ENCODE peak calls at places on chromosomes 12 and 14, in eight cellular contexts. G is neural progenitor cell, L is A549, I is ascending aorta, C is astrocyte of the spinal cord, U is astrocyte, A is endodermal cell, Y is foreskin fibroblast. J is an unnamed sample.

GRCh38 chr12:117679776-117680175 is 289.0 kb downstream of the KSR2 start:
- DNase-seq in G (no peak), L (no peak), I (no peak), C (peak), U (peak), A (no peak), Y (no peak), J (no peak)

GRCh38 chr14:54335569-54336155 is 61.1 kb upstream of the CDKN3 start:
- DNase-seq in G (no peak), L (peak), I (no peak), C (no peak), U (no peak), A (no peak), Y (no peak), J (no peak)

GRCh38 chr14:32513571-32514009 is 184.5 kb downstream of the AKAP6 start:
- DNase-seq in G (no peak), L (no peak), I (no peak), C (peak), U (no peak), A (no peak), Y (no peak), J (peak)

GRCh38 chr12:52050116-52050770 is 999 bp upstream of the NR4A1 start:
- DNase-seq in G (no peak), L (no peak), I (no peak), C (peak), U (no peak), A (peak), Y (no peak), J (no peak)

GRCh38 chr14:20179880-20180279 is 10.8 kb upstream of the OR11G2 start:
- DNase-seq in G (no peak), L (no peak), I (no peak), C (no peak), U (no peak), A (no peak), Y (no peak), J (no peak)

GRCh38 chr12:21413369-21414277 is 23.8 kb upstream of the PYROXD1 start:
- DNase-seq in G (no peak), L (peak), I (no peak), C (no peak), U (peak), A (no peak), Y (no peak), J (peak)

GRCh38 chr12:29754235-29755189 is 29.2 kb downstream of the TMTC1 start:
- DNase-seq in G (no peak), L (no peak), I (no peak), C (no peak), U (no peak), A (no peak), Y (no peak), J (no peak)

GRCh38 chr14:21001218-21001617 is 2.1 kb downstream of the SLC39A2 start:
- DNase-seq in G (no peak), L (no peak), I (no peak), C (no peak), U (no peak), A (peak), Y (no peak), J (no peak)

GRCh38 chr12:3325736-3326135 is 165.3 kb upstream of the PRMT8 start:
- DNase-seq in G (no peak), L (no peak), I (no peak), C (no peak), U (no peak), A (no peak), Y (no peak), J (no peak)

GRCh38 chr14:68987653-68988036 is 8.5 kb upstream of the ACTN1 start:
- DNase-seq in G (peak), L (peak), I (no peak), C (no peak), U (no peak), A (peak), Y (no peak), J (peak)

GRCh38 chr14:105071942-105072341 is 6.7 kb upstream of the GPR132 start:
- DNase-seq in G (no peak), L (no peak), I (no peak), C (no peak), U (no peak), A (no peak), Y (no peak), J (no peak)

GRCh38 chr14:105071326-105071725 is 6.1 kb upstream of the GPR132 start:
- DNase-seq in G (no peak), L (no peak), I (no peak), C (no peak), U (no peak), A (no peak), Y (no peak), J (no peak)

GRCh38 chr14:105069887-105070759 is 4.9 kb upstream of the GPR132 start:
- DNase-seq in G (no peak), L (no peak), I (no peak), C (no peak), U (no peak), A (peak), Y (peak), J (no peak)

GRCh38 chr14:105069554-105069886 is 4.3 kb upstream of the GPR132 start:
- DNase-seq in G (no peak), L (no peak), I (no peak), C (no peak), U (no peak), A (no peak), Y (no peak), J (no peak)

DNA sequence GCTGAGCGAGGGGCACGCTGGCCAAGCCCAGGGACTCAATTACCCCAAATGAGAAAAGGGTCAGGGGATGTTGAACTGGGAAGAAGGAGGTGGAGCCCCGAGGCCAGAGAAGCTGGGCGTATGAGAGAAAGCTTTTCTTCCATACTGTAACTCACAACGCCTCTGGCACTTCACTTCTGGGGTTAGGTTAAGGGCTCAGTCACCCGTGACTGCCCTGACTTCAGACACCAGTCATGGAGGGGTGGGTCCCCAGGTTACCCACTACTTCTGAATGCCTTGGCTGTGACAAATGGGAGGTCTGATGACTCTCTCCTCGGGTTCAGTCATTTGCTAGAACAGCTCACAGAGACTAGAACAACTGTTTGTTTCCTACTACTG is 5.5 kb upstream of the GPR132 start:
- DNase-seq in G (no peak), L (no peak), I (no peak), C (no peak), U (no peak), A (no peak), Y (no peak), J (no peak)
- H3K4me3 ChIP-seq in G (no peak), L (no peak), I (no peak), C (no peak), U (no peak), A (no peak), Y (no peak), J (no peak)

GRCh38 chr12:132337557-132337956 is 8.2 kb upstream of the GALNT9 start:
- DNase-seq in G (no peak), L (no peak), I (no peak), C (no peak), U (no peak), A (no peak), Y (no peak), J (no peak)

GRCh38 chr12:132339856-132340255 is 10.5 kb upstream of the GALNT9 start:
- DNase-seq in G (no peak), L (no peak), I (no peak), C (no peak), U (no peak), A (no peak), Y (no peak), J (no peak)

GRCh38 chr12:132340266-132341035 is 11.1 kb upstream of the GALNT9 start:
- DNase-seq in G (no peak), L (no peak), I (no peak), C (no peak), U (no peak), A (no peak), Y (no peak), J (no peak)

GRCh38 chr12:132338311-132338710 is 8.9 kb upstream of the GALNT9 start:
- DNase-seq in G (no peak), L (no peak), I (no peak), C (no peak), U (no peak), A (no peak), Y (no peak), J (no peak)

GRCh38 chr12:132338781-132339180 is 9.4 kb upstream of the GALNT9 start:
- DNase-seq in G (no peak), L (no peak), I (no peak), C (no peak), U (no peak), A (no peak), Y (no peak), J (no peak)
- TF ChIP-seq CTCF in G (no peak), L (no peak), I (no peak), C (no peak), U (no peak), A (no peak), Y (no peak), J (no peak)

GRCh38 chr14:74638066-74638465 is 26.0 kb upstream of the LTBP2 start:
- DNase-seq in G (no peak), L (no peak), I (no peak), C (no peak), U (no peak), A (peak), Y (no peak), J (no peak)
- H3K4me3 ChIP-seq in G (no peak), L (no peak), I (no peak), C (no peak), U (no peak), A (peak), Y (no peak), J (no peak)

GRCh38 chr14:23910081-23910875 is 43.3 kb upstream of the DHRS4 start:
- DNase-seq in G (peak), L (peak), I (no peak), C (peak), U (peak), A (peak), Y (peak), J (peak)
- TF ChIP-seq CTCF in G (peak), L (peak), I (peak), C (peak), U (peak), A (peak), Y (peak), J (peak)

GRCh38 chr12:89038831-89039509 is 313.3 kb downstream of the DUSP6 start:
- DNase-seq in G (no peak), L (no peak), I (no peak), C (no peak), U (no peak), A (no peak), Y (no peak), J (no peak)
- H3K4me3 ChIP-seq in G (no peak), L (no peak), I (no peak), C (no peak), U (no peak), A (no peak), Y (no peak), J (no peak)

GRCh38 chr14:81427348-81428058 is 27.4 kb upstream of the STON2 start:
- DNase-seq in G (peak), L (no peak), I (no peak), C (no peak), U (no peak), A (peak), Y (no peak), J (no peak)
- TF ChIP-seq CTCF in G (no peak), L (no peak), I (no peak), C (no peak), U (no peak), A (no peak), Y (no peak), J (no peak)

GRCh38 chr12:7503686-7504085 is at the start of gene CD163:
- DNase-seq in G (no peak), L (no peak), I (no peak), C (no peak), U (no peak), A (no peak), Y (no peak), J (no peak)
- H3K4me3 ChIP-seq in G (no peak), L (no peak), I (peak), C (no peak), U (no peak), A (no peak), Y (no peak), J (no peak)

GRCh38 chr12:11904124-11904523 is 166.6 kb upstream of the BCL2L14 start:
- DNase-seq in G (no peak), L (no peak), I (no peak), C (no peak), U (no peak), A (no peak), Y (no peak), J (no peak)

GRCh38 chr12:11902525-11902875 is 168.2 kb upstream of the BCL2L14 start:
- DNase-seq in G (no peak), L (no peak), I (no peak), C (no peak), U (no peak), A (no peak), Y (no peak), J (no peak)

GRCh38 chr12:11906284-11906935 is 164.3 kb upstream of the BCL2L14 start:
- DNase-seq in G (no peak), L (no peak), I (no peak), C (peak), U (peak), A (no peak), Y (peak), J (peak)

GRCh38 chr12:11897923-11898322 is 172.8 kb upstream of the BCL2L14 start:
- DNase-seq in G (no peak), L (no peak), I (no peak), C (no peak), U (no peak), A (no peak), Y (no peak), J (no peak)

DNA sequence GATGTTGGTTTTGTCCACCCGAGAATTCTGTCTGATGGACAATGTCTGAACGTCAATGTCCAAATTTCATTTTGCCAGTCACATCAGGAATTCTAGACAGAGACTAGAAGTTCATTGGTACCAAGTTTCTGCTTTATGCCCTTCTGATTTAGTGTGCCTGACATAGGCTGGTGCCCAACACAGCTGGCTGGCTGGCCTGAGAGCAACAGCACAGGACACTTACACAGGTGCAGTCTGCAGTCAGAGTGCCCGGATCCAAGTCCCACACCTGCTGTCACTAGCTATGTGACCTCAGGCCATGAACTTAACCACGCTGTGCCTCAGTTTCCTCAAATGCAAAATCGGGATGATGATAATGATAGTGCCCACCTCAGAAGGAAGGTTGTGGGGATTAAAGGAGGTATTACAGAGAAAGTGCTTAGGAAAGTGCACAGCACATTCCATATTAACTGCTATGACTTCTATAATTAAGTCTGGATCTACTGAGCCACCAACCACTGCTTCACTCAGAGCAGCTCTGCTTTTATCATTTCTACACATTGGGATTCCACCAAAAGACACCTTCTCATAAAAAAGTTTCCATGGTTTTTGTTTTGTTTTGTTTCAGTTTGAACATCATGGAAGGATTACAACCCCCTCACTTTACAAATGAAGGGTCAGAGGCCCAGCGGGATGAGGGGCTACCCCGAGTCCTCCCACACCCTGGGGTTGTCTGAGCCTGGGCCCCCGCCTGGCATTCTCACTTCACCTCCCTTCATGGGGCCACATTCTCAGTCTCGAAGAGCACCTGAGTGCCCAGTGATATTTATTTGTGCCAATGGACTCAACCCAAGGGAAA is 168.8 kb upstream of the BCL2L14 start:
- DNase-seq in G (no peak), L (no peak), I (no peak), C (no peak), U (no peak), A (no peak), Y (no peak), J (no peak)
- TF ChIP-seq CTCF in G (no peak), L (no peak), I (no peak), C (no peak), U (no peak), A (no peak), Y (no peak), J (no peak)

GRCh38 chr12:63994704-63995103 is 150.2 kb downstream of the SRGAP1 start:
- DNase-seq in G (no peak), L (no peak), I (no peak), C (no peak), U (peak), A (no peak), Y (peak), J (peak)
- H3K4me3 ChIP-seq in G (no peak), L (no peak), I (no peak), C (no peak), U (no peak), A (no peak), Y (no peak), J (no peak)